ENCODE peak calls at places on chromosomes 7 and 10, in eight cellular contexts. Y is H9, X is keratinocyte, H is SJSA1, Q is coronary artery, M is lower lobe of right lung, S is psoas muscle, K is ascending aorta. I is an unnamed sample.

GRCh38 chr10:119541459-119542356 is 811 bp downstream of the RGS10 start:
- DNase-seq in X (no peak), Y (no peak), M (peak; percentile 77), K (no peak), H (no peak), Q (no peak), S (peak; percentile 35), I (no peak)

GRCh38 chr7:36216063-36216684 is 63.1 kb downstream of the EEPD1 start:
- DNase-seq in X (no peak), M (no peak), K (no peak), Q (no peak), H (no peak), Y (no peak), S (no peak), I (peak; percentile 52)

GRCh38 chr10:26090762-26091161 is 125.8 kb upstream of the GAD2 start:
- DNase-seq in Q (no peak), M (no peak), Y (peak; percentile 38), H (no peak), K (no peak), S (no peak), X (no peak), I (no peak)

GRCh38 chr10:118908487-118909280 is 120.8 kb upstream of the NANOS1 start:
- DNase-seq in M (no peak), X (no peak), Q (no peak), S (no peak), H (no peak), Y (no peak), K (peak; percentile 55), I (no peak)

GRCh38 chr10:59018977-59019376 is 157.5 kb upstream of the PHYHIPL start:
- DNase-seq in S (no peak), H (no peak), M (no peak), K (no peak), Q (no peak), X (no peak), Y (no peak), I (no peak)

GRCh38 chr7:128955981-128956380 is 18.3 kb downstream of the IRF5 start:
- DNase-seq in K (no peak), M (no peak), S (no peak), H (no peak), Q (no peak), X (no peak), Y (no peak), I (no peak)

GRCh38 chr7:124085168-124085567 is 52.3 kb upstream of the TMEM229A start:
- DNase-seq in K (no peak), H (no peak), S (no peak), Q (no peak), Y (no peak), X (no peak), M (no peak), I (no peak)

GRCh38 chr7:15167912-15168311 is 265.4 kb upstream of the DGKB start:
- DNase-seq in X (no peak), H (no peak), Y (no peak), K (no peak), Q (no peak), M (no peak), S (no peak), I (no peak)

GRCh38 chr7:140512317-140513000 is 33.2 kb upstream of the MKRN1 start:
- DNase-seq in S (no peak), Y (no peak), X (no peak), Q (no peak), H (no peak), M (peak; percentile 65), K (no peak), I (no peak)

GRCh38 chr7:95676691-95677090 is 80.4 kb upstream of the PDK4 start:
- DNase-seq in K (no peak), Q (no peak), Y (no peak), X (no peak), M (no peak), H (no peak), S (no peak), I (no peak)

GRCh38 chr7:69967152-69967591 is 368.9 kb downstream of the AUTS2 start:
- DNase-seq in X (no peak), Q (no peak), H (no peak), Y (peak; percentile 34), K (no peak), M (peak; percentile 45), S (no peak), I (no peak)

GRCh38 chr10:17616403-17617030 is 657 bp downstream of the HACD1 start:
- DNase-seq in S (peak; percentile 85), M (peak; percentile 93), X (no peak), K (peak; percentile 92), Y (peak; percentile 78), H (peak; percentile 79), Q (peak; percentile 88), I (peak; percentile 91)

GRCh38 chr10:35470967-35471366 is 134.2 kb upstream of the GJD4 start:
- DNase-seq in H (no peak), Q (no peak), Y (no peak), M (no peak), S (no peak), K (no peak), X (no peak), I (no peak)

GRCh38 chr10:76922666-76923065 is 714.9 kb downstream of the KCNMA1 start:
- DNase-seq in Y (no peak), Q (no peak), M (no peak), H (no peak), S (no peak), K (no peak), X (no peak), I (no peak)

GRCh38 chr10:117594722-117595121 is 52.2 kb downstream of the EMX2 start:
- DNase-seq in M (no peak), X (no peak), Q (no peak), K (no peak), H (no peak), S (no peak), Y (no peak), I (no peak)

GRCh38 chr10:28805390-28805789 is 128.1 kb downstream of the BAMBI start:
- DNase-seq in S (no peak), K (no peak), Y (no peak), M (no peak), Q (no peak), X (no peak), H (no peak), I (no peak)

GRCh38 chr7:136033413-136034031 is 56.4 kb upstream of the MTPN start:
- DNase-seq in S (no peak), H (no peak), M (no peak), X (no peak), Q (no peak), Y (no peak), K (no peak), I (peak; percentile 5)

GRCh38 chr10:70053896-70054641 is 1.4 kb downstream of the MACROH2A2 start:
- DNase-seq in Y (peak; percentile 41), H (peak; percentile 61), Q (no peak), K (no peak), X (no peak), M (no peak), S (no peak), I (no peak)

GRCh38 chr7:131196808-131197207 is 130.9 kb upstream of the MKLN1 start:
- DNase-seq in Y (no peak), M (no peak), Q (no peak), X (no peak), S (no peak), H (no peak), K (no peak), I (no peak)

GRCh38 chr7:116030626-116031276 is at the start of gene TFEC:
- DNase-seq in H (no peak), Y (no peak), S (no peak), X (no peak), M (no peak), Q (no peak), K (no peak), I (no peak)

GRCh38 chr10:132201111-132201989 is 14.6 kb downstream of the DPYSL4 start:
- DNase-seq in H (no peak), Q (no peak), X (no peak), M (peak; percentile 42), Y (no peak), K (no peak), S (peak; percentile 7), I (no peak)

GRCh38 chr10:19651549-19651948 is 164.7 kb upstream of the PLXDC2 start:
- DNase-seq in Y (no peak), S (no peak), K (no peak), Q (no peak), H (no peak), M (no peak), X (peak; percentile 33), I (no peak)

GRCh38 chr10:123154943-123155505 is 822 bp downstream of the BUB3 start:
- DNase-seq in H (peak; percentile 54), Q (peak; percentile 78), X (no peak), Y (peak; percentile 66), K (no peak), M (peak; percentile 66), S (no peak), I (no peak)

GRCh38 chr7:155213955-155214327 is 83.7 kb upstream of the INSIG1 start:
- DNase-seq in H (no peak), S (no peak), K (no peak), Y (no peak), X (no peak), Q (no peak), M (no peak), I (no peak)
- H3K27ac ChIP-seq in H (no peak overlapping the region), S (no peak overlapping the region), K (no peak overlapping the region), Y (no peak overlapping the region), X (no peak overlapping the region), Q (no peak overlapping the region), M (no peak overlapping the region), I (no peak overlapping the region)

GRCh38 chr10:106508920-106509319 is 655.6 kb downstream of the SORCS1 start:
- DNase-seq in M (no peak), H (no peak), Y (no peak), Q (no peak), S (no peak), X (no peak), K (no peak), I (no peak)
- H3K27ac ChIP-seq in M (no peak overlapping the region), H (no peak overlapping the region), Y (no peak overlapping the region), Q (no peak overlapping the region), S (no peak overlapping the region), X (no peak overlapping the region), K (no peak overlapping the region), I (no peak overlapping the region)

GRCh38 chr7:102287082-102287464 is 405 bp downstream of the SH2B2 start:
- DNase-seq in M (no peak), Y (no peak), S (no peak), H (no peak), K (no peak), Q (no peak), X (no peak), I (no peak)

GRCh38 chr7:102289051-102289450 is 2.4 kb downstream of the SH2B2 start:
- DNase-seq in S (no peak), X (no peak), K (no peak), H (no peak), M (no peak), Y (no peak), Q (no peak), I (no peak)

GRCh38 chr7:102286237-102287081 is at the start of gene SH2B2:
- DNase-seq in M (peak; percentile 90), Y (peak; percentile 67), H (peak; percentile 88), Q (peak; percentile 82), K (peak; percentile 91), X (no peak), S (peak; percentile 82), I (peak; percentile 71)

GRCh38 chr7:102287465-102288146 is 938 bp downstream of the SH2B2 start:
- DNase-seq in H (no peak), Q (no peak), S (no peak), M (peak; percentile 63), X (no peak), K (peak; percentile 72), Y (peak; percentile 58), I (no peak)

GRCh38 chr7:102288285-102288930 is 1.7 kb downstream of the SH2B2 start:
- DNase-seq in S (no peak), Y (no peak), Q (no peak), M (no peak), K (no peak), X (no peak), H (no peak), I (no peak)
- H3K27ac ChIP-seq in S (peak overlapping the region; percentile 78), Y (no peak overlapping the region), Q (no peak overlapping the region), M (no peak overlapping the region), K (no peak overlapping the region), X (no peak overlapping the region), H (peak overlapping the region; percentile 36), I (peak overlapping the region; percentile 88)

GRCh38 chr7:40598915-40599314 is 464.1 kb downstream of the SUGCT start:
- DNase-seq in H (no peak), Q (no peak), Y (no peak), S (no peak), K (no peak), M (no peak), X (no peak), I (no peak)
- H3K27ac ChIP-seq in H (no peak overlapping the region), Q (no peak overlapping the region), Y (no peak overlapping the region), S (no peak overlapping the region), K (no peak overlapping the region), M (no peak overlapping the region), X (no peak overlapping the region), I (no peak overlapping the region)